ENCODE peak calls at places on chromosomes 1 and 21, in four cellular contexts. E, C, G and V are unnamed samples.

GRCh38 chr1:17104782-17105181 is 14.5 kb downstream of the PADI2 start:
- DNase-seq in E (no peak), C (no peak), G (no peak), V (no peak)

GRCh38 chr21:44300262-44300959 is 558 bp downstream of the PFKL start:
- DNase-seq in E (peak; percentile 77), C (peak; percentile 89), G (no peak), V (peak; percentile 86)

GRCh38 chr1:179061360-179062282 is 20.2 kb upstream of the TOR3A start:
- DNase-seq in E (no peak), C (no peak), G (no peak), V (no peak)

GRCh38 chr1:25461783-25462182 is 31.1 kb downstream of the MACO1 start:
- DNase-seq in E (no peak), C (no peak), G (no peak), V (no peak)

GRCh38 chr1:198134252-198134651 is 22.5 kb upstream of the NEK7 start:
- DNase-seq in E (no peak), C (no peak), G (no peak), V (no peak)

GRCh38 chr1:211934315-211934714 is 101.0 kb downstream of the INTS7 start:
- DNase-seq in E (no peak), C (no peak), G (no peak), V (no peak)

GRCh38 chr1:194133152-194133551 is 946.7 kb upstream of the B3GALT2 start:
- DNase-seq in E (no peak), C (no peak), G (no peak), V (no peak)

GRCh38 chr1:24888061-24888970 is 41.8 kb downstream of the RUNX3 start:
- DNase-seq in E (no peak), C (peak; percentile 48), G (peak; percentile 22), V (no peak)

GRCh38 chr1:7225711-7226505 is 440.7 kb downstream of the CAMTA1 start:
- DNase-seq in E (no peak), C (no peak), G (no peak), V (no peak)

GRCh38 chr1:230149751-230150584 is 82.9 kb downstream of the GALNT2 start:
- DNase-seq in E (peak; percentile 14), C (no peak), G (no peak), V (no peak)

GRCh38 chr1:17973694-17974093 is 133.9 kb upstream of the IGSF21 start:
- DNase-seq in E (no peak), C (no peak), G (no peak), V (no peak)

GRCh38 chr1:22341791-22342605 is 109.7 kb upstream of the ZBTB40 start:
- DNase-seq in E (peak; percentile 80), C (no peak), G (no peak), V (peak; percentile 51)

GRCh38 chr1:53458634-53459033 is 565 bp upstream of the DMRTB1 start:
- DNase-seq in E (no peak), C (no peak), G (no peak), V (no peak)

GRCh38 chr1:65177457-65177856 is 29.5 kb downstream of the AK4 start:
- DNase-seq in E (no peak), C (no peak), G (no peak), V (no peak)

GRCh38 chr21:39633770-39634181 is 21.0 kb downstream of the B3GALT5 start:
- DNase-seq in E (no peak), C (no peak), G (no peak), V (no peak)

DNA sequence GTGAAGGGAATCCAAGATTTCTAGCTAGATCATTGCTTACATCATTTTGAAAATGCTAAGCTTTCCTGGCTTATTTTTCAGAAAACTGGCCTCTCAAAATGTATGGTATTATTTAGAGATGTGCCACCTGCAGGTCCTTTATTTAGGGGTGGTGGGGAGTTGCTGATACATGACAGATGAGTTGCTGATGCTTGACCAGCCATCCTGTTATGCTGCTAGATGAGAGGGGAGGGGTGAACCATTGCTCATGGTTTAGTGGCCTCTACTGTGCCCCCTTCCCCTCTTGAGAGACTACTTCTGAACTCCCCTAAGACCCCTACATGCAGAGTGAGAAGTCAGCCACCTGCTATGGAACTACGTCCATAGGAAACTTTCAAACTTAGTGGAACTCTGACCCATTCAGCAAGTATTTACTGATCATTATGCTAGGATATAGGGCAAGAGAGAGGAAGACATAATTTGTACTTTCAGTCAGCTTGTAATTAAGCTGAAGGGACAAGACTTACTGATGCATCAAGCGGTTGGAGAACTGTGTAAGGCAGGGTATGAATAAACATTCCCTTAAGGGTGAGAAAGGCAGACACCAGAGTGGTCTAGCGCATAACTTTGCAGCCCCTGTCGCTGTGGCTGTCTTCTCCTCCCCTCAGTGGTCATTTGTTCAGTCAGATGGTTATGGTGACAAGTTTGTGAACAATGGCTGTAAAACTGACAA is 34.6 kb downstream of the SLAMF6 start:
- DNase-seq in E (no peak), C (no peak), G (no peak), V (no peak)
- H3K4me3 ChIP-seq in E (no peak overlapping the region), C (no peak overlapping the region), G (no peak overlapping the region), V (no peak overlapping the region)

DNA sequence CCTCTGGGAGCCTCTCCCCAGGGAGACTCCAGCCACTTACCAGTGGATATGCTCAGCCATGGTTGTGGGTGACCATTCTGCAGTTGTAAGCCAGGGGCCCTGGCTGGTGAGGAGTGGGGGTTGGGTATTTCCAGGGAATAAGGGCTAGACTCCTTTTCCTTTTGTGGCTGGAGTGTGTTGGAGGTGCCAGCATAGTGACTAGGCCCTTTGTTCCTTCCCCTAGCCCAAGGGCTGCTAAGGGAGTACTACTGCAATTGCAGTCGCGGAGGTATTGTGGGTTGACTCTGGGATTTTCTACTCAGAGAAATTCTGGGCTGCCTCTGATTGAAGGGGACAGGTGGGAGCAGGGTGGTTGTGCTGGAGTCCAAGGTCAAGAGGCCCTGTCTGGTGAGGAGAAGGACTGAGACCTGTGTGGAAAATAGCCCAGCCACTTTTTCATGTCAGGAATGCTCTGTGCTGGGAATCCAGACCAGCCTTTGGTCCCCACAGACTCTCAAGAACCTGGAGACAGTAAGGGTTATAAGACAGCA is 43.1 kb downstream of the MROH9 start:
- DNase-seq in E (no peak), C (no peak), G (no peak), V (no peak)
- H3K27ac ChIP-seq in E (no peak overlapping the region), C (no peak overlapping the region), G (no peak overlapping the region), V (no peak overlapping the region)

GRCh38 chr1:213681788-213682340 is 305.9 kb upstream of the PROX1 start:
- DNase-seq in E (no peak), C (no peak), G (no peak), V (no peak)
- H3K4me1 ChIP-seq in E (no peaks in the 10 kb centered on the region), C (no peaks in the 10 kb centered on the region), G (no peaks in the 10 kb centered on the region), V (no peaks in the 10 kb centered on the region)

GRCh38 chr1:26853600-26853999 is 9.3 kb upstream of the SFN start:
- DNase-seq in E (no peak), C (no peak), G (no peak), V (no peak)
- H3K4me3 ChIP-seq in E (no peak overlapping the region), C (no peak overlapping the region), G (no peak overlapping the region), V (no peak overlapping the region)

DNA sequence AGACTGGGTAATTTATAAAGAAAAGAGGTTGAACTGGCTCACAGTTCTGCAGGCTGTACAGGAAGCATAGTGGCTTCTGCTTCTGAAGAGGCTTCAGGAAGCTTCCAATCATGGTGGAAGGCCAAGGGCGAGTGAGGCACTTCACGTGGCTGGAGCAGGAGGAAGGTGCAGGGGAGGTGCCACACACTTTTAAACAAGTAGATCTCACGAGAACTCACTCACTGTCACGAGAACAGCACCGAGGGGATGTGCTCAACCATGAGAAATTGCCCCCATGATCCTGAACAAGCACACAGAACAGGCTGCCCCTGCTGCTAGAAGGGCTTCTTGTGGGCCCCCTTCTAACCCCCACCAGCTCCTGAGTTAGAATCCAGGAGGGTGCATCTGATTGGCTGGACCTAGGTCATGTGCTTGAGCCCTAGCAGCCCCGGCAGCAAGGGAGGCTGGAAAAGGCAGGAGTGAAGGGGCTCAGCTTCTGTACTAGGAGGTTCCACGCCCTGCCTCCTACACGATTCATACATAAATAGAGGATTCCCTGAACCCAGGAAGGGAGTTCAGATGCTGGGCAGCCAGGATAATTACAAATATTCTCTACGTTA is 72.7 kb upstream of the ATP5PO start:
- DNase-seq in E (no peak), C (no peak), G (peak; percentile 14), V (no peak)
- H3K27ac ChIP-seq in E (no peak overlapping the region), C (no peak overlapping the region), G (no peak overlapping the region), V (no peak overlapping the region)